ENCODE peak calls at places on chromosomes 2 and 18, in five cellular contexts. Q is keratinocyte, W is HL-60, Y is heart right ventricle, J is fibroblast of the aortic adventitia. K is an unnamed sample.

GRCh38 chr2:74349889-74350288 is 6.7 kb upstream of the SLC4A5 start:
- DNase-seq in Q (no peak), W (no peak), Y (no peak), J (no peak), K (no peak)

GRCh38 chr2:94874277-94874997 is 3.2 kb downstream of the TEKT4 start:
- DNase-seq in Q (no peak), W (peak), Y (no peak), J (peak), K (no peak)

GRCh38 chr2:16655457-16655837 is 10.2 kb downstream of the CYRIA start:
- DNase-seq in Q (no peak), W (no peak), Y (no peak), J (no peak), K (no peak)

GRCh38 chr18:61893304-61893970 is 630 bp upstream of the RNF152 start:
- DNase-seq in Q (no peak), W (no peak), Y (peak), J (peak), K (peak)

GRCh38 chr2:10948606-10949230 is 37.0 kb downstream of the KCNF1 start:
- DNase-seq in Q (no peak), W (no peak), Y (no peak), J (no peak), K (no peak)

GRCh38 chr2:234686088-234686890 is 189.4 kb upstream of the ARL4C start:
- DNase-seq in Q (no peak), W (no peak), Y (no peak), J (peak), K (no peak)

GRCh38 chr2:230671117-230671516 is 41.5 kb upstream of the CAB39 start:
- DNase-seq in Q (no peak), W (no peak), Y (no peak), J (peak), K (no peak)

GRCh38 chr18:8960740-8961657 is 141.5 kb upstream of the NDUFV2 start:
- DNase-seq in Q (no peak), W (no peak), Y (no peak), J (peak), K (no peak)

GRCh38 chr18:57519668-57520424 is 66.7 kb downstream of the FECH start:
- DNase-seq in Q (no peak), W (no peak), Y (no peak), J (no peak), K (peak)

GRCh38 chr2:214593723-214594122 is 182.9 kb downstream of the VWC2L start:
- DNase-seq in Q (no peak), W (no peak), Y (no peak), J (peak), K (no peak)

GRCh38 chr2:81550277-81550676 is 1245.7 kb upstream of the LRRTM1 start:
- DNase-seq in Q (no peak), W (no peak), Y (no peak), J (no peak), K (no peak)

GRCh38 chr2:168661404-168661869 is 141.0 kb upstream of the NOSTRIN start:
- DNase-seq in Q (no peak), W (no peak), Y (no peak), J (no peak), K (no peak)

GRCh38 chr2:124024491-124025348 is at the start of gene CNTNAP5:
- DNase-seq in Q (no peak), W (no peak), Y (peak), J (peak), K (no peak)

GRCh38 chr2:44941551-44942234 is at the start of gene SIX3:
- DNase-seq in Q (no peak), W (no peak), Y (no peak), J (no peak), K (no peak)

GRCh38 chr18:80200171-80200931 is 47.0 kb downstream of the PARD6G start:
- DNase-seq in Q (no peak), W (no peak), Y (no peak), J (no peak), K (peak)

GRCh38 chr2:169110919-169111318 is 41.6 kb downstream of the DHRS9 start:
- DNase-seq in Q (no peak), W (no peak), Y (no peak), J (no peak), K (no peak)

GRCh38 chr2:200455958-200456421 is 53.9 kb downstream of the KCTD18 start:
- DNase-seq in Q (no peak), W (no peak), Y (no peak), J (peak), K (no peak)

GRCh38 chr2:110853516-110853915 is 121.1 kb downstream of the ACOXL start:
- DNase-seq in Q (no peak), W (no peak), Y (no peak), J (peak), K (no peak)

GRCh38 chr2:232533944-232534710 is 5.4 kb upstream of the CHRNG start:
- DNase-seq in Q (no peak), W (no peak), Y (peak), J (peak), K (no peak)

GRCh38 chr2:235504459-235505200 is 10.8 kb downstream of the AGAP1 start:
- DNase-seq in Q (no peak), W (no peak), Y (no peak), J (no peak), K (no peak)

GRCh38 chr18:3305354-3305762 is 43.4 kb downstream of the MYL12B start:
- DNase-seq in Q (peak), W (no peak), Y (no peak), J (peak), K (no peak)

GRCh38 chr2:119013640-119014039 is 71.6 kb downstream of the MARCO start:
- DNase-seq in Q (no peak), W (no peak), Y (no peak), J (no peak), K (peak)

GRCh38 chr2:111662039-111662740 is 221.8 kb downstream of the ANAPC1 start:
- DNase-seq in Q (no peak), W (no peak), Y (no peak), J (peak), K (no peak)

GRCh38 chr2:137770161-137770560 is 194.1 kb upstream of the HNMT start:
- DNase-seq in Q (no peak), W (no peak), Y (no peak), J (no peak), K (no peak)

GRCh38 chr2:136765256-136765735 is at the start of gene THSD7B:
- DNase-seq in Q (no peak), W (no peak), Y (peak), J (no peak), K (no peak)

GRCh38 chr2:218959141-218959731 is at the start of gene CDK5R2:
- DNase-seq in Q (peak), W (peak), Y (peak), J (peak), K (no peak)

GRCh38 chr2:201813996-201814845 is 7.9 kb downstream of the CDK15 start:
- DNase-seq in Q (no peak), W (no peak), Y (no peak), J (peak), K (no peak)

GRCh38 chr2:164831887-164832286 is 9.7 kb downstream of the COBLL1 start:
- DNase-seq in Q (no peak), W (no peak), Y (no peak), J (no peak), K (no peak)

GRCh38 chr2:239057533-239057932 is 209.6 kb downstream of the TWIST2 start:
- DNase-seq in Q (no peak), W (no peak), Y (no peak), J (peak), K (no peak)

GRCh38 chr2:232350804-232351685 is 27.5 kb upstream of the ALPP start:
- DNase-seq in Q (no peak), W (no peak), Y (no peak), J (no peak), K (no peak)

GRCh38 chr2:168766600-168766999 is 35.8 kb upstream of the NOSTRIN start:
- DNase-seq in Q (no peak), W (no peak), Y (no peak), J (no peak), K (no peak)

GRCh38 chr2:190343500-190344274 is at the start of gene INPP1:
- DNase-seq in Q (no peak), W (peak), Y (peak), J (peak), K (peak)

GRCh38 chr2:182870227-182870626 is 3.8 kb upstream of the FRZB start:
- DNase-seq in Q (no peak), W (no peak), Y (no peak), J (no peak), K (no peak)

GRCh38 chr2:179987916-179988315 is 19.2 kb downstream of the CWC22 start:
- DNase-seq in Q (no peak), W (no peak), Y (no peak), J (no peak), K (no peak)

GRCh38 chr2:16152101-16152927 is 212.0 kb downstream of the MYCN start:
- DNase-seq in Q (no peak), W (no peak), Y (no peak), J (no peak), K (peak)

GRCh38 chr18:57943723-57944122 is 100.3 kb upstream of the NEDD4L start:
- DNase-seq in Q (no peak), W (no peak), Y (no peak), J (peak), K (no peak)

GRCh38 chr2:114068438-114068837 is 178.5 kb downstream of the ACTR3 start:
- DNase-seq in Q (no peak), W (no peak), Y (no peak), J (no peak), K (no peak)

GRCh38 chr2:208783184-208783583 is 376.6 kb downstream of the PTH2R start:
- DNase-seq in Q (no peak), W (no peak), Y (no peak), J (no peak), K (no peak)
- TF ChIP-seq CTCF in Q (peak), W (no peak), Y (no peak), J (no peak), K (no peak)

DNA sequence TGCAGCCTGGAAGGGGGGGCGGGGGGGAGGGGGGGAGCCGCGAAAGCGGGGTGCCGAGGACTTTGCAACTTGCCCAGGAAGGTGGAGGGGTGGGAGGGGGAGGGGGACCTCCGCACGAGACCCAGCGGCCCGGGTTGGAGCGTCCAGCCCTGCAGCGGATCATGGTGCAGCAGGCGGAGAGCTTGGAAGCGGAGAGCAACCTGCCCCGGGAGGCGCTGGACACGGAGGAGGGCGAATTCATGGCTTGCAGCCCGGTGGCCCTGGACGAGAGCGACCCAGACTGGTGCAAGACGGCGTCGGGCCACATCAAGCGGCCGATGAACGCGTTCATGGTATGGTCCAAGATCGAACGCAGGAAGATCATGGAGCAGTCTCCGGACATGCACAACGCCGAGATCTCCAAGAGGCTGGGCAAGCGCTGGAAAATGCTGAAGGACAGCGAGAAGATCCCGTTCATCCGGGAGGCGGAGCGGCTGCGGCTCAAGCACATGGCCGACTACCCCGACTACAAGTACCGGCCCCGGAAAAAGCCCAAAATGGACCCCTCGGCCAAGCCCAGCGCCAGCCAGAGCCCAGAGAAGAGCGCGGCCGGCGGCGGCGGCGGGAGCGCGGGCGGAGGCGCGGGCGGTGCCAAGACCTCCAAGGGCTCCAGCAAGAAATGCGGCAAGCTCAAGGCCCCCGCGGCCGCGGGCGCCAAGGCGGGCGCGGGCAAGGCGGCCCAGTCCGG is 540 bp downstream of the SOX11 start:
- DNase-seq in Q (no peak), W (no peak), Y (no peak), J (no peak), K (no peak)
- H3K4me3 ChIP-seq in Q (no peak), W (no peak), Y (peak), J (no peak), K (no peak)

GRCh38 chr2:42238644-42239288 is 69.6 kb downstream of the EML4 start:
- DNase-seq in Q (no peak), W (no peak), Y (no peak), J (peak), K (no peak)
- TF ChIP-seq CTCF in Q (peak), W (no peak), Y (peak), J (peak), K (no peak)

GRCh38 chr18:59951591-59951990 is 51.8 kb downstream of the PMAIP1 start:
- DNase-seq in Q (no peak), W (no peak), Y (no peak), J (no peak), K (no peak)

GRCh38 chr18:59952283-59953007 is 52.6 kb downstream of the PMAIP1 start:
- DNase-seq in Q (no peak), W (no peak), Y (no peak), J (no peak), K (no peak)

GRCh38 chr18:59957957-59958356 is 58.2 kb downstream of the PMAIP1 start:
- DNase-seq in Q (no peak), W (no peak), Y (peak), J (peak), K (peak)

GRCh38 chr18:59954746-59955145 is 55.0 kb downstream of the PMAIP1 start:
- DNase-seq in Q (no peak), W (no peak), Y (no peak), J (peak), K (no peak)

DNA sequence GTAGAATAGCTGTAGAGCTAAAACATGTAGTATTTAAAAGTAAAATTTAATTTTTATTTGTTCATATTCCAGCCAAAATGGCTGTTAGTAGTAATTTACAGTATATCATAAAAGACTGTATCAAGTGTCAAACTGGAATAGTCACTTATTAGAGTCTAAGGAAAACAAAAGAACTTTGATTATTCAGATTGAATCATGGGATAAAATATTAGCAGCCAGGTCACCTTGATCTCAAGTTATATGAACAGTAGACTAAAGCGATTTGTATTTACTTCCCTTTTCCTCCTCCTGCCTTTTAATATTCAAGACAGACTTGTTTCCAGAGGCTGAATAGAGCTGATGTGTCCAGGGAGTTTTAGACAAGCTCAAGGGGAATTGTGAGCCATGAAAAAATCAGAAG is 54.4 kb downstream of the PMAIP1 start:
- DNase-seq in Q (no peak), W (no peak), Y (no peak), J (no peak), K (no peak)
- H3K4me3 ChIP-seq in Q (no peak), W (no peak), Y (no peak), J (no peak), K (no peak)

DNA sequence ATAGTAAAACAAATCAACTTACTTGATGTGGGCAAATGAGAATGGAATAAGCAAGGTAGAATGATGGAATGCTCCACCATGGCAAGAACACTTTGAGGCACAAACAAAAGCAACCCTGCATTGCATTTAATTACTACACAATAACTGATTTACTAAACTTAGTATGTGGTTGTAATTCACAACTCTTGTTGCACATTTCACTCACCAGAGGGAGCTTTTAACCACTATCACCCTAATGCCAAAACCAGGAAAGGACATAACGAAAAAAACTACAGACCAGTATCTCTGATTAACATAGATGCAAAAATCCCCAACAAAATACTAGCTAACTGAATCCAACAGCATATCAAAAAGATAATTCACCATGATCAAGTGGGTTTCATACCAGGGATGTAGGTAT is 659.8 kb downstream of the CPS1 start:
- DNase-seq in Q (no peak), W (no peak), Y (no peak), J (peak), K (no peak)
- TF ChIP-seq CTCF in Q (no peak), W (no peak), Y (no peak), J (peak), K (no peak)

GRCh38 chr2:134122610-134123009 is 131.3 kb upstream of the MGAT5 start:
- DNase-seq in Q (no peak), W (no peak), Y (no peak), J (no peak), K (no peak)
- H3K4me3 ChIP-seq in Q (no peak), W (no peak), Y (no peak), J (no peak), K (no peak)

DNA sequence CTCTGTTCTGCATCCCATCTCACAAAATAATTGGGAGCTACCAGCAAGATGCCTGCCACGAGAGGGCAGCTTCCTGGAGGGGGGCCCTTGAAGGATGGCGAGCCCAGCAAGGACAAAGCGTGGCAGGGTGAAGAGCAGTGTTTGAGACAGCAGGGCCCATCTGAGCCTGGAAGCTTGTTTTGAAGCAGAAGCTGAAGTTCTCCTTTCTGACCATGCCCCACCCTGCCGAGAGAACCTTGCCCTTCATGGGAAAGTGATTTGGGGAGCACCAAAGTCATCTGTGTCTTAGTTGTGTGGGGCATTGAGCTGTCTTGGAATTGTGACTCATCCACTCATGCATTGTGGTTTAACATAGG is 216.3 kb downstream of the BCL11A start:
- DNase-seq in Q (no peak), W (no peak), Y (peak), J (no peak), K (no peak)
- TF ChIP-seq CTCF in Q (peak), W (no peak), Y (no peak), J (no peak), K (no peak)

GRCh38 chr2:23563151-23563550 is 178.2 kb downstream of the KLHL29 start:
- DNase-seq in Q (no peak), W (no peak), Y (no peak), J (no peak), K (no peak)

GRCh38 chr2:23562143-23562542 is 177.2 kb downstream of the KLHL29 start:
- DNase-seq in Q (no peak), W (no peak), Y (no peak), J (no peak), K (no peak)

GRCh38 chr2:23564618-23564967 is 179.6 kb downstream of the KLHL29 start:
- DNase-seq in Q (no peak), W (no peak), Y (no peak), J (peak), K (no peak)

GRCh38 chr2:23565374-23565773 is 180.4 kb downstream of the KLHL29 start:
- DNase-seq in Q (no peak), W (no peak), Y (no peak), J (no peak), K (no peak)

DNA sequence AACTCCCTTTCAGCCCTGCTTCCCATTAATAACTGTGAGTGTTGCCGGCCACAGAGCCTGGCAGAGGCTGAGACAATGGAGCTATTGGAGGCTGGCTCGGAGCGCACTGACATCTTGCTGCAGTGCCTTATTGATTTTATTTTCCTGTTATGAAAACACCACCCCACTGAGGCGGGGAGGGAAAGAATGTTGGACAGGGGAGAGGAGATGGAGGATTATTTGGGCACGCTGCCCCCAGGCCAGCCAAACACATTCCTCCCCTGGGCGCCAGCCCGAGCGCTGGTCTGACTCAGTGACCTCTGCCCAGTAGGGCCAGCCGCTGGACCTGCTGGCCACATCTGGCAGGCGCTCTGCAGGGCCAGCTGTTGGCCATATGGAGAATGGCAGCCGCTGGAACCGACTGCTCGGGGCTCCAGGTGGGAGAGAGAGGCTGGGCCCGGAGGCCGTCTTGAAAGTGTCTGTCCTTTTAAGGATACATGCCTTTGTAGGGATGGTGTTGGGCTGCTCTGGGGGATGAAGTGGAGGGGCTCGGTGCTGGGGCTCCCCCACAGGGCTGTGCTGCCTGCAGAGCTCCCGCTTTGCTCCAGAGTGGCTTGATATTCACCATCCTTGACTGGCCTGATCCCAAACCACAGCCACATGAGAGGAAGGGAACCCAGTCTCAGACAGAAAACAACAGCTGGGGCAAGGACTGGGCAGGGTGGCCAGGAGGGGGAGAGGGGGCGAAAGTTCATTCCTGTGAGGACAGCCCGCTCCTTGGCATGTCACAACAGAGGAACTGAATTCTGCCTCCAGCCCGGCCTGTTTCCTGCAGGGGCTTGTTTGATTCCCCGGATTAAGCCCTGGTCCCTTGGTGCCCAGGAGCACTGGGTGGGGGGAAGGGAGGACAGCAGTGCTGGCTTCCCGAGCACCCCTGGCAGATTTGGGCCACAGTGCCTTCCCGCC is 179.0 kb downstream of the KLHL29 start:
- DNase-seq in Q (no peak), W (no peak), Y (peak), J (peak), K (peak)
- H3K4me3 ChIP-seq in Q (no peak), W (no peak), Y (no peak), J (no peak), K (no peak)

GRCh38 chr2:229081411-229081810 is 189.7 kb downstream of the PID1 start:
- DNase-seq in Q (no peak), W (no peak), Y (no peak), J (peak), K (no peak)
- TF ChIP-seq CTCF in Q (no peak), W (no peak), Y (no peak), J (no peak), K (no peak)

GRCh38 chr2:174771631-174772491 is 7.6 kb upstream of the CHRNA1 start:
- DNase-seq in Q (peak), W (no peak), Y (peak), J (peak), K (peak)
- H3K4me3 ChIP-seq in Q (no peak), W (no peak), Y (no peak), J (no peak), K (no peak)

K was measured in lower leg skin.